ENCODE peak calls at places on chromosome 20, in eight cellular contexts. T is B cell, O is osteocyte, S is fibroblast of villous mesenchyme, D is testis, J is neural crest cell, X is choroid plexus epithelial cell, H is GM12864. G is an unnamed sample.

GRCh38 chr20:63783970-63784369 is 44.4 kb downstream of the SLC2A4RG start:
- DNase-seq in T (no peak), O (no peak), S (no peak), D (no peak), J (no peak), X (no peak), H (no peak), G (no peak)

GRCh38 chr20:34475979-34476736 is 40.1 kb upstream of the DYNLRB1 start:
- DNase-seq in T (peak; percentile 60), O (no peak), S (peak; percentile 40), D (peak; percentile 48), J (no peak), X (peak; percentile 36), H (no peak), G (no peak)

GRCh38 chr20:58188496-58188895 is 40.0 kb downstream of the ANKRD60 start:
- DNase-seq in T (no peak), O (no peak), S (no peak), D (no peak), J (no peak), X (no peak), H (no peak), G (no peak)

GRCh38 chr20:57786304-57786942 is 76.6 kb upstream of the PMEPA1 start:
- DNase-seq in T (no peak), O (no peak), S (no peak), D (no peak), J (no peak), X (no peak), H (no peak), G (no peak)

GRCh38 chr20:17825251-17825691 is 125.5 kb downstream of the BANF2 start:
- DNase-seq in T (no peak), O (no peak), S (peak; percentile 62), D (no peak), J (no peak), X (peak; percentile 30), H (no peak), G (no peak)

GRCh38 chr20:13430346-13431002 is 208.3 kb downstream of the TASP1 start:
- DNase-seq in T (no peak), O (no peak), S (no peak), D (no peak), J (no peak), X (peak; percentile 31), H (peak; percentile 43), G (no peak)

GRCh38 chr20:45080867-45081616 is 19.9 kb downstream of the KCNS1 start:
- DNase-seq in T (no peak), O (no peak), S (no peak), D (no peak), J (no peak), X (peak; percentile 57), H (no peak), G (no peak)

GRCh38 chr20:7836076-7836475 is 104.2 kb downstream of the HAO1 start:
- DNase-seq in T (no peak), O (no peak), S (no peak), D (no peak), J (no peak), X (no peak), H (no peak), G (no peak)

GRCh38 chr20:17875981-17876385 is 92.6 kb downstream of the SNX5 start:
- DNase-seq in T (no peak), O (no peak), S (no peak), D (peak; percentile 46), J (no peak), X (no peak), H (no peak), G (no peak)

GRCh38 chr20:44153636-44154043 is 33.3 kb downstream of the JPH2 start:
- DNase-seq in T (no peak), O (no peak), S (peak; percentile 13), D (no peak), J (no peak), X (no peak), H (no peak), G (no peak)

GRCh38 chr20:15482525-15482924 is 1090.7 kb downstream of the KIF16B start:
- DNase-seq in T (no peak), O (no peak), S (no peak), D (no peak), J (no peak), X (no peak), H (no peak), G (no peak)
- TF ChIP-seq CTCF in T (no peak), O (peak; percentile 12), S (no peak), D (no peak), J (peak; percentile 29), X (no peak), H (no peak), G (no peak)

GRCh38 chr20:6178537-6178936 is 55.7 kb upstream of the FERMT1 start:
- DNase-seq in T (no peak), O (no peak), S (peak; percentile 56), D (no peak), J (peak; percentile 2), X (peak; percentile 81), H (no peak), G (no peak)

GRCh38 chr20:6180531-6180930 is 57.7 kb upstream of the FERMT1 start:
- DNase-seq in T (no peak), O (no peak), S (no peak), D (no peak), J (no peak), X (no peak), H (no peak), G (no peak)

GRCh38 chr20:6185268-6185667 is 62.4 kb upstream of the FERMT1 start:
- DNase-seq in T (no peak), O (no peak), S (no peak), D (no peak), J (no peak), X (peak; percentile 11), H (no peak), G (no peak)

DNA sequence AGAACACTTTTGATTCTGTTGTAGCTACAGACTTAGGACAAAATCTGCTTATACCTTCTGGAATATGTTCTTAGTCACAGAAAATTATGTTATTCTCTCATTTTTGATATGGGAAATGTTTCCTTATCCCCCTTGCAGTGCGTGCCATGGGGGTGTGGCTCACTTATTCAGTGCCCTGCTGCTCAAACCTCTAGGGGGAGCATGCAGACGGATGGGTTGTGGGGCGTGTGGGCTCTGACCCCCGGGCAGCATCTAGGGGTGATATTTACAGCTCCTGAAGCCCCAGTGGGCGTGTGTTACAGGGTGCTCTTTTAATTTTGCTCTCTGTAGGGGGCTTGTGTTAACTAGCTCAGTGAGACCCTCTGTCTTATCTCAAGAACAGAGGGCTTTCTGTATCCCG is 61.3 kb upstream of the FERMT1 start:
- DNase-seq in T (no peak), O (no peak), S (no peak), D (no peak), J (no peak), X (no peak), H (no peak), G (no peak)
- TF ChIP-seq CTCF in T (no peak), O (no peak), S (no peak), D (no peak), J (no peak), X (peak; percentile 29), H (peak; percentile 39), G (no peak)

DNA sequence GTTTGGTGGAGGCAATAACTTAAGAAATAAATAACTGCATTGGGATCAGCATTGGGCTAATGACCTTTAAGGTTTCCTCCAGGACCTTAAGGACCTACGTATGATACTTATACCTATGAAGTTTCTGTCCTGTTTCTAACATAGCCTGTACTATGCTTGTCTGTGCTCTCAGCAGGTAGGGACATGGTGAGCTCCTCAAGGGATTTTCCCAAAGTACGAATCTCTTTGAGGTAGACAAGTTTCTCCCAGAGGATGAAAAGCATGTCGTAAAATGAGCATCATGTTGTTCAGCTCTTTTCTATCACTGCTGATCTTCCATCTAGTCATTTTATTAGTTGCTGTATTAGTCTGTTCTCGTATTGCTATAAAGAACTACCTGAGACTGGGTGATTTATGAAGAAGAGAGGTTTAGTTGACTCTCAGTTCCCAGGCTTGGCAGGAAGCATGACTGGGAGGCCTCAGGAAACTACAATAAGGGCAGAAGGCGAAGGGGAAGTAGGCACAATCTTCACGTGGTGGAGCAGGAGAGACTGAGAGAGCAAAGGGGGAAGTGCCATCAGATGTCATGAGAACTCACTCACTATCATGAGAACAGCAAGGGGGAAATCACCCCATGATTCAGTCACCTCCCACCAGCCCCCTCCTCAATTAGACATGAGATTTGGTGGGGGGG is 77.8 kb upstream of the TGM3 start:
- DNase-seq in T (no peak), O (no peak), S (no peak), D (no peak), J (no peak), X (no peak), H (peak; percentile 44), G (no peak)
- TF ChIP-seq CTCF in T (no peak), O (no peak), S (no peak), D (no peak), J (no peak), X (no peak), H (no peak), G (no peak)

GRCh38 chr20:50509923-50510705 is at the start of gene PTPN1:
- DNase-seq in T (peak; percentile 92), O (peak; percentile 100), S (peak; percentile 99), D (peak; percentile 99), J (peak; percentile 98), X (peak; percentile 99), H (peak; percentile 95), G (peak; percentile 99)
- TF ChIP-seq CTCF in T (no peak), O (no peak), S (no peak), D (no peak), J (peak; percentile 7), X (peak; percentile 10), H (no peak), G (no peak)

GRCh38 chr20:47466704-47467459 is 34.8 kb upstream of the NCOA3 start:
- DNase-seq in T (no peak), O (no peak), S (no peak), D (no peak), J (no peak), X (no peak), H (no peak), G (no peak)

GRCh38 chr20:47461120-47461685 is 40.5 kb upstream of the NCOA3 start:
- DNase-seq in T (no peak), O (no peak), S (no peak), D (no peak), J (no peak), X (no peak), H (no peak), G (no peak)

GRCh38 chr20:47466193-47466592 is 35.5 kb upstream of the NCOA3 start:
- DNase-seq in T (no peak), O (no peak), S (peak; percentile 23), D (no peak), J (no peak), X (peak; percentile 13), H (no peak), G (no peak)

GRCh38 chr20:47465335-47466090 is 36.2 kb upstream of the NCOA3 start:
- DNase-seq in T (no peak), O (no peak), S (no peak), D (peak; percentile 64), J (no peak), X (no peak), H (no peak), G (no peak)

GRCh38 chr20:47464380-47465101 is 37.1 kb upstream of the NCOA3 start:
- DNase-seq in T (no peak), O (peak; percentile 91), S (peak; percentile 98), D (peak; percentile 45), J (no peak), X (peak; percentile 99), H (no peak), G (no peak)
- TF ChIP-seq CTCF in T (no peak), O (peak; percentile 62), S (peak; percentile 45), D (no peak), J (peak; percentile 47), X (peak; percentile 55), H (peak; percentile 7), G (peak; percentile 25)

G was measured in mesothelial cell of epicardium.